ENCODE peak calls at places on chromosomes 3 and 15, in nine cellular contexts. V is suprapubic skin, S is K562, E is upper lobe of left lung, C is GM12878, Z is H1, P is transverse colon, H is GM12891, Y is HCT116. F is an unnamed sample.

GRCh38 chr3:71303627-71304260 is 279.8 kb downstream of the FOXP1 start:
- DNase-seq in V (no peak), S (no peak), E (no peak), C (no peak), Z (no peak), P (peak), H (no peak), Y (no peak), F (no peak)

GRCh38 chr15:51708013-51708412 is 26.7 kb downstream of the SCG3 start:
- DNase-seq in V (no peak), S (no peak), E (no peak), C (no peak), Z (no peak), P (no peak), H (no peak), Y (no peak), F (no peak)

GRCh38 chr3:2883292-2883691 is 226.9 kb downstream of the IL5RA start:
- DNase-seq in V (no peak), S (no peak), E (no peak), C (no peak), Z (no peak), P (no peak), H (no peak), Y (no peak), F (no peak)

GRCh38 chr3:170154084-170154483 is 27.4 kb downstream of the PHC3 start:
- DNase-seq in V (no peak), S (no peak), E (no peak), C (no peak), Z (no peak), P (no peak), H (no peak), Y (no peak), F (no peak)

GRCh38 chr15:77599899-77600298 is 32.8 kb downstream of the LINGO1 start:
- DNase-seq in V (no peak), S (peak), E (no peak), C (no peak), Z (no peak), P (peak), H (no peak), Y (peak), F (no peak)

GRCh38 chr3:30167511-30168135 is 438.8 kb upstream of the TGFBR2 start:
- DNase-seq in V (no peak), S (no peak), E (no peak), C (no peak), Z (no peak), P (no peak), H (no peak), Y (peak), F (no peak)

GRCh38 chr15:51444807-51445206 is 103.4 kb downstream of the GLDN start:
- DNase-seq in V (no peak), S (no peak), E (no peak), C (no peak), Z (no peak), P (no peak), H (no peak), Y (no peak), F (no peak)

GRCh38 chr3:172685331-172686214 is 25.3 kb downstream of the NCEH1 start:
- DNase-seq in V (no peak), S (no peak), E (no peak), C (no peak), Z (no peak), P (no peak), H (no peak), Y (no peak), F (no peak)

GRCh38 chr3:38829404-38829803 is 13.4 kb upstream of the SCN10A start:
- DNase-seq in V (no peak), S (peak), E (peak), C (no peak), Z (no peak), P (no peak), H (no peak), Y (no peak), F (no peak)

GRCh38 chr15:84842781-84843180 is 25.6 kb downstream of the ALPK3 start:
- DNase-seq in V (no peak), S (no peak), E (no peak), C (no peak), Z (no peak), P (no peak), H (no peak), Y (no peak), F (no peak)

GRCh38 chr15:73345658-73346057 is 23.1 kb downstream of the HCN4 start:
- DNase-seq in V (no peak), S (no peak), E (no peak), C (no peak), Z (no peak), P (no peak), H (no peak), Y (no peak), F (no peak)

GRCh38 chr3:120274739-120275167 is 10.3 kb downstream of the GPR156 start:
- DNase-seq in V (no peak), S (no peak), E (no peak), C (no peak), Z (no peak), P (no peak), H (no peak), Y (no peak), F (no peak)

GRCh38 chr15:65032823-65033537 is 3.5 kb upstream of the MTFMT start:
- DNase-seq in V (no peak), S (peak), E (no peak), C (no peak), Z (peak), P (peak), H (no peak), Y (peak), F (no peak)

GRCh38 chr3:114673481-114673880 is 379.7 kb downstream of the TIGIT start:
- DNase-seq in V (no peak), S (no peak), E (no peak), C (no peak), Z (no peak), P (no peak), H (no peak), Y (no peak), F (no peak)

DNA sequence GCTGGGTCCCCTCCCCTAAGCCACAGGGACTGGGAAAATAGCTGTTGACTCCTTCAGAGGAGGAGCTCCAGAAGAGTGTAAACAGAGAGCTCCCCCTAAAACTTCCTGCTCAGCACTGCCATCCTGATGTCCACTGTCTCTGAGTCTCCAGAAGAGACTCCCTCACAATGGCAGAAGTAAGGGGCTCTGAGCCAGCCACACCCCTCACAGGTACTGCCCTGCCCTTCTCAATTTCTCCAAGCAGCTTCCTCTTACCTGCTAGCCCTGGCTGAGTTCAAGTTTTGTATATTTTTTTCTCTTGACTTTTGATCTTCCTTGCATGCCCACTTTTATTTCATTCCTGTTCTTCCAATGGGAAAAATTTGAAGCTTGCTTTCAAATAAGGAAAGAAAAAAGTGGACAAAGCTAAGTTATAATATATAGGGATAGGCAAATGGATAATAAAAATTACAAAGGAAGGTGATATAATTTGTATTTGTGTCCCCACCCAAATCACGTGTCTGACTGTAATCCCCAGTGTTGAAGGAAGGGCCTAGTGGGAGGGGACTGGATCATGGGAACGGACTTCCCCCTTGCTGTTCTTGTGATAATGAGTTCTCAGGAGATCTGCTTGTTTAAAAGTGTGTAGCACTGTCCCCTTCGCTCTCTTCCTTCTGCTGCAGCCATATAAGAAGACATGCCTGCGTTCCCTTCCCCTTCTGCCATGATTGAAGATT is 442.2 kb upstream of the WNT5A start:
- DNase-seq in V (no peak), S (no peak), E (no peak), C (no peak), Z (no peak), P (peak), H (no peak), Y (no peak), F (no peak)
- TF ChIP-seq POLR2AphosphoS5 in V (no peak), S (no peak), E (no peak), C (no peak), Z (no peak), P (no peak), H (no peak), Y (no peak), F (no peak)

DNA sequence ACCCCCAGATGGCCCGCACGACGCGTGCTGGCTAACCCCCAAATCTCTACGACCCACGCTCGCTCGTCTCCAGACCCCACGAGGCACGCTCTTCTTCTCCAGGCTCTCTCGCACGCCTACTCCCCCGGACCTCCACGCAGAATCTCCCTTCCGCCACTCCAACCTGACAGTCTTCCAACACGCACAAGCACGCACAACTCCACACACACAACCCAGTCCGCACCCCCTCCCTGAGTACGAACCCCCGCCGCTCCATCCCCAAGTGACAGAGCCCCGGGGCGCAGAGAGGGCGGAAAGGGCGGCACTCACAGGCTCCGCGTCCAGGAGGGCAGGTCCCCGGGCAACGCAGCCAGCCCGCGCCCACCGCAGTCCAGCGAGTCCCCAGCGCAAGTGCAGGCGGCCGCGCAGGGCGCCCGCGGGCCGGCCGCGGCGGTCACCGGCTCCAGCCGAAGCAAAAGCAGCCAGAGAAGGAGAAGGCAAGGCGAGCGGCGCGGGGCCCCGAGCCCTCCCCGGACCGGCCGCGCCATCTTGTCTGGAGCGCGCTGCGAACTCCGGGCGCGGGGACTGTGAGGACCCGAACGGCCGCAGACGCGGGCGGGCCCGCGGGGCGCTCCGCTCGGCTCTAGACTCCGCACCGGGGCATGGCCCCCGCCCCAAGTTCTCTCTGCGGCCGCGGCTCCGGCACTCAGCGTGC is 794 bp downstream of the LRIG1 start:
- DNase-seq in V (peak), S (no peak), E (peak), C (no peak), Z (peak), P (peak), H (peak), Y (no peak), F (peak)
- TF ChIP-seq POLR2A in V (no peak), S (no peak), E (no peak), C (no peak), Z (no peak), P (no peak), H (no peak), Y (no peak), F (no peak)

DNA sequence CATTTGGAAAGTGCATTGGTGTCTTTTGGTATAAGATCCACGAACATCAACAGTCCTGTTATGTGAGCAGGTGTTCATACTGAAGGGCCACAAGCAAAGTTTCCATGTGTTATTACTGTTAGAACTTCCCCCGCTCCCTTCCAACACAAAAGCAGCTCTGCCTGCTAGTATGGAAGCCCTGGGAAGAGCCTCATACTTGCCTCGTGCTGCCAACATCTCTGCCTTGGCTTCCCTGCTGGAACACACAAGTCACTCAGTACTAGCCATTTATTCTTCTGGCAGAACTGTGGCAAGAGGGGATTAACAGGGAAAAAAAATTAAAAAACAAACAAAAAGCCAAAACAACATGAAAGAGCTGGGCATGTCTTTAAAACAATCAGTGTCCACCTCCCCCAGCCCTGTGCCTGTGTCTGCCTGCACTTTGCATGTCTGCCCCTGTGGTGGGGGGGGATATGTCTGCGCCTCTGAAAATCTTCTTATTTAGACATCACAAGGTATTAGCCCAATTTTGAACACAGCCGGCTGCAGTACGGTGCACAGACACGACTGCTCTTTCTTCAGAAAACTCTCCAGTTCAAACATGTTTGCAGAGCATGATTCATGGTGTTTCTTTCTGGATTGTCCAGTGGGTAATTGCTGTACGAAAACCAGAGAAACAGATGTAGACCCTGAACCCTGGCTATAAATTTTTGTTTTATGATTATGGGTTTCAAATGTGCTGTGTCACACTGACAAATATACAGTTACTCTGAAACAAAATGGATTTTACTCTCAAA is 3.6 kb upstream of the RARB start:
- DNase-seq in V (no peak), S (no peak), E (no peak), C (no peak), Z (no peak), P (no peak), H (no peak), Y (no peak), F (no peak)
- TF ChIP-seq POLR2AphosphoS5 in V (no peak), S (no peak), E (no peak), C (no peak), Z (no peak), P (peak), H (no peak), Y (no peak), F (no peak)

GRCh38 chr15:40933520-40933904 is 4.4 kb downstream of the DLL4 start:
- DNase-seq in V (no peak), S (no peak), E (no peak), C (no peak), Z (no peak), P (peak), H (no peak), Y (no peak), F (no peak)
- TF ChIP-seq POLR2A in V (no peak), S (no peak), E (no peak), C (no peak), Z (no peak), P (peak), H (no peak), Y (no peak), F (no peak)

DNA sequence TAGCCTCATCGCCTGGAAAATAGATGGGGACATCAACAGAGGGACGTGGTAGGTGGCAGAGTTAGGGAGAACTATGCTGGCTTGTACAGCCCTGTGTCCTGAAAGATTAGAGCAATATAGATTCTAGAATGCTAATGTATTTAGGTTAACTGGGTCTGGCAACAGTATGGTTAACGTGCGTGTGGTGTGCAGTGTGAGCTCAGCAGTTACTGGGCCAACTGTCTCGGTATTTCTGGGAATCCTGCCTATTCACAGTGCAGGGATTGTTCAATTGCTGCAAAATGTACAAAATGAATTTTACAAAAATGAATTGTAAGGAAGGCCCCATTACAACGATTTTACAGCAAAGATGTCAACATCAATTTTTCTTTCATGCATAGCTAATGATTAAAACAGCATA is 20.6 kb downstream of the MEIS2 start:
- DNase-seq in V (no peak), S (no peak), E (no peak), C (no peak), Z (no peak), P (no peak), H (no peak), Y (no peak), F (no peak)
- TF ChIP-seq POLR2AphosphoS5 in V (no peak), S (no peak), E (no peak), C (no peak), Z (no peak), P (no peak), H (no peak), Y (no peak), F (no peak)

GRCh38 chr15:83178387-83178786 is 29.2 kb downstream of the HDGFL3 start:
- DNase-seq in V (no peak), S (no peak), E (no peak), C (no peak), Z (no peak), P (no peak), H (no peak), Y (no peak), F (no peak)

GRCh38 chr15:83174891-83175290 is 32.7 kb downstream of the HDGFL3 start:
- DNase-seq in V (no peak), S (no peak), E (no peak), C (no peak), Z (no peak), P (no peak), H (no peak), Y (no peak), F (no peak)

GRCh38 chr15:83178869-83179325 is 28.7 kb downstream of the HDGFL3 start:
- DNase-seq in V (no peak), S (peak), E (no peak), C (no peak), Z (no peak), P (no peak), H (no peak), Y (no peak), F (no peak)
- TF ChIP-seq POLR2A in V (no peak), S (no peak), E (no peak), C (no peak), Z (no peak), P (no peak), H (no peak), Y (no peak), F (no peak)

DNA sequence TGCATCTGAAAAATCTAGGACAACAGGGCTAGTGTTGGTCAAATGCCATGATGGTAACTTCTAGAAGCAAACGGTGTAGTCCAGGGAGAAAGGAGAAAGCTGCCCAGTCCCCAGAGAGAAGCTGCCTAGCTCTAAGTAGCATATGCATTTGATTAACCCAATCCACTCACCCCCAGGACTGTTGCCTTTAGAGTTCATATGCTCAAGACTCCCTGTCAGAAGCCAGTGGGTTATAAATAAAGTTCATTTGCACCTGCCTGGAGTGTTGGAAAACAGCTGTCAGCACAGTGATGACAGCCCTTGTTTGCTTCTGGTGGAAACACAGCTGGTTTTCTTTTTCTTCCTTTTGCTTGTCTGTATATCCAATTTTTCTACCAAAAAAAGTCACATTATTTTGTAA is 2.1 kb upstream of the TM4SF4 start:
- DNase-seq in V (no peak), S (no peak), E (no peak), C (no peak), Z (no peak), P (no peak), H (no peak), Y (no peak), F (no peak)
- TF ChIP-seq POLR2AphosphoS5 in V (no peak), S (no peak), E (no peak), C (no peak), Z (no peak), P (no peak), H (no peak), Y (no peak), F (no peak)

GRCh38 chr3:52528596-52529375 is 4.9 kb downstream of the NT5DC2 start:
- DNase-seq in V (peak), S (no peak), E (peak), C (no peak), Z (no peak), P (peak), H (no peak), Y (no peak), F (no peak)

GRCh38 chr3:52531636-52532516 is 1.8 kb downstream of the NT5DC2 start:
- DNase-seq in V (peak), S (no peak), E (peak), C (no peak), Z (no peak), P (no peak), H (no peak), Y (no peak), F (peak)

GRCh38 chr3:52530918-52531635 is 2.6 kb downstream of the NT5DC2 start:
- DNase-seq in V (peak), S (no peak), E (no peak), C (no peak), Z (no peak), P (no peak), H (no peak), Y (no peak), F (no peak)

GRCh38 chr3:52527732-52528595 is 5.7 kb downstream of the NT5DC2 start:
- DNase-seq in V (no peak), S (no peak), E (peak), C (no peak), Z (no peak), P (peak), H (no peak), Y (no peak), F (no peak)

GRCh38 chr3:52529376-52530333 is 4.0 kb downstream of the NT5DC2 start:
- DNase-seq in V (peak), S (no peak), E (no peak), C (no peak), Z (no peak), P (peak), H (no peak), Y (no peak), F (no peak)
- TF ChIP-seq POLR2A in V (no peak), S (no peak), E (no peak), C (no peak), Z (no peak), P (no peak), H (no peak), Y (no peak), F (no peak)

GRCh38 chr15:58423205-58423604 is 8.6 kb upstream of the LIPC start:
- DNase-seq in V (no peak), S (no peak), E (no peak), C (no peak), Z (no peak), P (no peak), H (no peak), Y (no peak), F (no peak)
- TF ChIP-seq POLR2AphosphoS5 in V (no peak), S (no peak), E (no peak), C (no peak), Z (no peak), P (no peak), H (no peak), Y (no peak), F (no peak)